ENCODE peak calls at places on chromosomes 6 and 20, in six cellular contexts. K is HL-60, I is AG09309, Q is dorsolateral prefrontal cortex, Z is A673, R is vagina. E is an unnamed sample.

GRCh38 chr20:31945319-31945718 is 6.5 kb downstream of the PDRG1 start:
- DNase-seq in Z (no peak), R (no peak), Q (no peak), K (no peak), I (no peak), E (no peak)

GRCh38 chr20:58005581-58006345 is 222.7 kb downstream of the ANKRD60 start:
- DNase-seq in Q (no peak), Z (no peak), K (no peak), R (no peak), I (no peak), E (no peak)

GRCh38 chr6:163490826-163491577 is 76.5 kb downstream of the QKI start:
- DNase-seq in Z (peak), Q (no peak), I (no peak), R (no peak), K (no peak), E (no peak)

GRCh38 chr20:9939231-9939630 is 95.6 kb upstream of the ANKEF1 start:
- DNase-seq in Q (no peak), Z (no peak), R (no peak), I (no peak), K (no peak), E (no peak)

GRCh38 chr6:72363844-72364740 is 257.8 kb upstream of the KCNQ5 start:
- DNase-seq in K (no peak), Z (peak), I (peak), R (no peak), Q (no peak), E (peak)

GRCh38 chr6:111800468-111800760 is 72.8 kb downstream of the FYN start:
- DNase-seq in Q (no peak), K (no peak), Z (no peak), I (no peak), R (no peak), E (no peak)

GRCh38 chr6:27368202-27368601 is 20.4 kb upstream of the ZNF391 start:
- DNase-seq in Q (no peak), Z (peak), R (no peak), K (no peak), I (no peak), E (no peak)

GRCh38 chr6:133040025-133040838 is 200.9 kb upstream of the EYA4 start:
- DNase-seq in R (no peak), K (no peak), I (no peak), Q (no peak), Z (peak), E (no peak)

GRCh38 chr6:41226752-41227151 is 1.4 kb upstream of the TREML4 start:
- DNase-seq in Q (no peak), Z (no peak), K (no peak), R (no peak), I (no peak), E (no peak)

GRCh38 chr6:73285674-73286283 is 22.8 kb upstream of the KHDC1 start:
- DNase-seq in K (no peak), I (peak), Q (no peak), R (no peak), Z (peak), E (no peak)

GRCh38 chr6:108557494-108558371 is 3.0 kb upstream of the FOXO3 start:
- DNase-seq in R (no peak), K (peak), I (no peak), Z (peak), Q (peak), E (no peak)
- TF ChIP-seq CTCF in R (no peak), K (no peak), I (no peak), Z (no peak), Q (peak), E (no peak)

GRCh38 chr6:43699564-43700186 is 12.1 kb upstream of the MRPS18A start:
- DNase-seq in I (no peak), R (no peak), Q (no peak), K (no peak), Z (no peak), E (no peak)

GRCh38 chr6:43705996-43706395 is 18.4 kb upstream of the MRPS18A start:
- DNase-seq in I (no peak), R (no peak), Z (no peak), Q (no peak), K (peak), E (no peak)

GRCh38 chr6:43702147-43702521 is 14.5 kb upstream of the MRPS18A start:
- DNase-seq in K (no peak), Z (no peak), I (no peak), R (no peak), Q (no peak), E (no peak)

GRCh38 chr6:43703512-43704429 is 16.2 kb upstream of the MRPS18A start:
- DNase-seq in I (no peak), K (no peak), Q (no peak), Z (no peak), R (no peak), E (no peak)

GRCh38 chr6:43702522-43703440 is 15.2 kb upstream of the MRPS18A start:
- DNase-seq in I (peak), K (no peak), Z (peak), R (no peak), Q (no peak), E (peak)
- H3K4me3 ChIP-seq in I (no peak), K (no peak), Z (no peak), R (no peak), Q (no peak), E (no peak)

GRCh38 chr20:22536141-22536828 is 48.1 kb downstream of the FOXA2 start:
- DNase-seq in K (no peak), Z (no peak), Q (no peak), R (peak), I (no peak), E (no peak)

GRCh38 chr20:22533823-22534751 is 50.3 kb downstream of the FOXA2 start:
- DNase-seq in Z (no peak), I (no peak), K (no peak), R (peak), Q (no peak), E (no peak)

GRCh38 chr20:22532598-22532997 is 51.8 kb downstream of the FOXA2 start:
- DNase-seq in Q (no peak), K (no peak), R (no peak), I (no peak), Z (no peak), E (no peak)

GRCh38 chr20:22535483-22535882 is 48.9 kb downstream of the FOXA2 start:
- DNase-seq in I (no peak), Z (no peak), Q (no peak), K (no peak), R (peak), E (no peak)

DNA sequence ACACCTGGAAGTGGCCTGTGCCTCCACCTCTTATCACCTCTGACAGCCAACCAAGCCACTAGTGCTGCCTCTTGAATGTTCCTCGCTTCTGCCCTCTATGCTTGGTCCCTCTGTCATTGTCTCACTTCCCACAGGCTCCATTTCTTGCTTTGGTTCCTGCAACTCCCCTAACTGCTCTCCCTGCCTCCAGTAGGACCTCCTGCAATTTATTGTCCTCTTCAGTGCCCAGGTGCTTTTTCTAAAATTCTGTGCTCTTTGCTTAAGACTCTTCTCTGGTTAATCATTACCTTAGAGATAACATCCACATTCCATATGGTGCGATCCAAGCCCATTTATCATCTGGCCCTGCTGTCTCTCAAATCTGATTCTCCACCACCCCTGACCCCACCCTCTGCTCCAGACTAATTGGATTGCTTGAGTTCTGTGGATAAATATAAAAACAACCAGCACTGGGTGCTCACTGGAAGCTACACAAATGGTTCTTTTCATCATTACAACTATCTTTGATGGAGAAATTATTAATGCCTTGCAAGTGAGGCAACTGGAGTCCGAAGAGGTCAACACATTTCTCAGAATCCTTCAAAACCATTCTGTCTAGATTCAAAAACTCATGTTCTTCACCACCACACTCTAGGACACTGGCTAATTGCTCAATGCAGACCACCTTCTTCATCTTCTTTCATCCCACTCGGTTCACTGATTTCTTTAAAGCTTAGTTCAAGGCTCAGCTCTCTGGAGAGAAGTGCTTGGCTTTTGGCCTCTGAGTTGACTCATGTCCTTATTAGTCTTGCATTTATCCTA is 47.2 kb downstream of the FOXA2 start:
- DNase-seq in Q (no peak), I (no peak), Z (no peak), K (no peak), R (no peak), E (no peak)
- TF ChIP-seq CTCF in Q (no peak), I (no peak), Z (no peak), K (no peak), R (no peak), E (no peak)

DNA sequence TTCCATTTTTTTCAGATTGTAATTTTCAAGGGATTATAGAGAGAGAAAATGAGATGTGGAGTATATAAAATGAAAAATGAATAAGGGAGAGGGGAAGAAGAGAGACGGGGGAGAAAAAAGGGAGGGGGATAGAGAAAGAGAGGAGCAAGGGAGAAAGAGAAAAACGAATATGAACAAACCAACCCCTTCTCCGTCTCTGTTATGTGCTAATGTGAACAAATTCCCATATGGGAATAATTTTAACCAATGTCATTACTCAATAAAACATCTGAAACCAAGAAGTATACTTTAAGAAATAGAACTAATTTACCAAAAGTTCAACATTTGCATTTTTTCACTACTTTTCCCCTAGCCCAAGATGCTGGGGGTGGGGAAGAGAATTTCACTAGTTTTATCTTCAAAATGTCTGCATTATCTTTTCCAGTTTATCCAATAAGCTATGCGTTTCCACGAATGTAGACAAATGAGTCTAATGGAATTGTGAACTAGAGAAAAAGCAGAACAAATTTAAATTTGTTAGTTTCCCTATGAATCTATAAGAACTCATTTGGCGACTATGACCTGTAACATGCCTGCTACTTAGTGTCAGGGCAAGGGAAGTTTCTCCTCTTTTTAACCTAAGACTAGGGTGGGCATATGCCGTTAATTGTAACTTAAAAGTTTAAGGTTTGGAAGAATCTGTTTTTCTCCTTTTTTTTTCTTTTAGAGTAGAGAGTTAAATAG is 286.3 kb downstream of the BTBD9 start:
- DNase-seq in Q (no peak), I (no peak), Z (no peak), K (no peak), R (no peak), E (no peak)
- H3K4me3 ChIP-seq in Q (no peak), I (no peak), Z (no peak), K (no peak), R (no peak), E (no peak)

GRCh38 chr6:134870677-134871498 is 79.0 kb downstream of the ALDH8A1 start:
- DNase-seq in K (no peak), R (no peak), I (no peak), Z (no peak), Q (no peak), E (peak)

GRCh38 chr6:134875367-134875766 is 74.5 kb downstream of the ALDH8A1 start:
- DNase-seq in K (no peak), I (no peak), R (no peak), Z (no peak), Q (no peak), E (peak)

GRCh38 chr6:134868812-134869211 is 81.1 kb downstream of the ALDH8A1 start:
- DNase-seq in Q (no peak), K (no peak), R (no peak), I (no peak), Z (no peak), E (no peak)

GRCh38 chr6:134878136-134878535 is 71.8 kb downstream of the ALDH8A1 start:
- DNase-seq in R (no peak), Q (no peak), K (no peak), I (no peak), Z (no peak), E (no peak)

DNA sequence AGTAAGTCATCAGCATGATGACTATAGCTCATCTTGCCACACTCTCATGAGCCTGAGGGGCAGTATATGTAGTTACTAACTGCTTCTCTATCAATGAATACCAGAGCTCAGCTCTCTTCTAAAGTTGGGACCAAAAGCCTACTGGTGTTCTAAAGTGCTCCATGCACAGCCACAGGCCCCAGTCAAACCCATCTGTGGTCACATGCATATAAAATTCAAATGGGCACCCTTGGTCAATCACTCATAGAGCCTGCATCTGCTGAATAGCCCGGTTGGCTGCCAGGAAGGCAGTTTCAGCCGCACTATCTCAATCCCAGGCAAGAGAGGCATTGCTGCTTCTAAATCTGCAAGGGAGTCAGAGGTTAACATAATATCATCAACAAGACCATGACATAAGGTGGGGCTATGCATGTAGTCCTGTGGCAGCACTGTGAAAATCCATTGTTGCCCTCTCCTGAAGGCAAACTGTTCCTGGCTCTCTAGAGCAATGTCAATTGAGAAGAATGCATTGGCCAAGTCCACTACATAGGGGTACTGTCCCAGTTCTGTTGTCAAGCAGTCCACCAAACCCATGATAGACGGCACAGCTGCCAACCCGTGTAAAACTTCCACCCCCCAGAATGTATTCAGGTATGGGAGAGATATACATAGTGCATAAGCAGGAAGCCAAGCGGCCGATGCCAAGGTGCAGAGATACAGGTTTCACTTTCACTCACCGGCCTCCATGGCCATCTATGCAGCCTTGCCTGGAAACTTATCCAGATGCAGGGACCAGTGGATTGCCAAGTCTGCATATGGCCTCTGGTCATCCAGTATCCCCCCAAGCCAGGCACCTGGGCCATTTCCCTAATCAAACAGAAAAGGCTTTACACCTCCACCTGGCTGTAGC is 76.2 kb downstream of the ALDH8A1 start:
- DNase-seq in R (no peak), K (no peak), I (no peak), Z (no peak), Q (no peak), E (no peak)
- TF ChIP-seq CTCF in R (no peak), K (no peak), I (no peak), Z (no peak), Q (no peak), E (no peak)

GRCh38 chr20:14972256-14972655 is 634.8 kb upstream of the FLRT3 start:
- DNase-seq in K (no peak), Z (no peak), I (no peak), Q (no peak), R (no peak), E (no peak)

GRCh38 chr20:14972690-14973089 is 635.3 kb upstream of the FLRT3 start:
- DNase-seq in Q (no peak), R (no peak), K (no peak), I (no peak), Z (no peak), E (no peak)
- H3K4me3 ChIP-seq in Q (no peak), R (no peak), K (no peak), I (no peak), Z (no peak), E (no peak)

GRCh38 chr6:140915001-140915950 is 1217.4 kb upstream of the GJE1 start:
- DNase-seq in I (no peak), Q (no peak), K (no peak), R (no peak), Z (peak), E (no peak)
- TF ChIP-seq CTCF in I (no peak), Q (no peak), K (no peak), R (no peak), Z (peak), E (no peak)

GRCh38 chr6:125285353-125285752 is 16.4 kb downstream of the HDDC2 start:
- DNase-seq in Z (no peak), R (no peak), I (no peak), K (no peak), Q (no peak), E (no peak)
- H3K4me3 ChIP-seq in Z (no peak), R (no peak), I (no peak), K (no peak), Q (no peak), E (no peak)

GRCh38 chr6:24284006-24284405 is 73.9 kb downstream of the DCDC2 start:
- DNase-seq in Z (no peak), R (no peak), Q (no peak), K (no peak), I (no peak), E (no peak)

GRCh38 chr6:24287239-24287638 is 70.6 kb downstream of the DCDC2 start:
- DNase-seq in R (no peak), Z (no peak), K (no peak), Q (no peak), I (no peak), E (no peak)

GRCh38 chr6:24283043-24283985 is 74.5 kb downstream of the DCDC2 start:
- DNase-seq in K (peak), R (no peak), Q (no peak), I (peak), Z (peak), E (peak)
- TF ChIP-seq CTCF in K (no peak), R (peak), Q (peak), I (peak), Z (peak), E (peak)

GRCh38 chr6:31838968-31839367 is 11.4 kb downstream of the HSPA1B start:
- DNase-seq in Z (no peak), Q (no peak), K (no peak), I (no peak), R (no peak), E (no peak)
- H3K4me3 ChIP-seq in Z (peak), Q (no peak), K (peak), I (no peak), R (no peak), E (peak)